ENCODE peak calls at places on chromosome 11, in nine cellular contexts. Z is CD8-positive, alpha-beta T cell; P is HepG2; R is AG10803; I is fibroblast of lung; U is IMR-90; L is tibial artery; A is GM13977; H is progenitor cell of endocrine pancreas. S is an unnamed sample.

GRCh38 chr11:123578778-123579481 is 75.5 kb downstream of the SCN3B start:
- DNase-seq in Z (no peak), P (no peak), R (no peak), I (no peak), U (no peak), L (no peak), A (no peak), H (no peak), S (no peak)

GRCh38 chr11:1772270-1773130 is 8.8 kb upstream of the CTSD start:
- DNase-seq in Z (peak), P (no peak), R (peak), I (peak), U (peak), L (peak), A (peak), H (no peak), S (peak)

GRCh38 chr11:118910309-118911112 is 15.2 kb downstream of the BCL9L start:
- DNase-seq in Z (peak), P (peak), R (peak), I (peak), U (peak), L (peak), A (no peak), H (peak), S (peak)

GRCh38 chr11:69353696-69354544 is 60.0 kb downstream of the MYEOV start:
- DNase-seq in Z (no peak), P (no peak), R (no peak), I (no peak), U (no peak), L (peak), A (no peak), H (no peak), S (no peak)

GRCh38 chr11:88102595-88102929 is 72.7 kb downstream of the RAB38 start:
- DNase-seq in Z (no peak), P (no peak), R (no peak), I (no peak), U (no peak), L (no peak), A (no peak), H (no peak), S (no peak)

GRCh38 chr11:122108192-122108799 is 7.7 kb downstream of the BLID start:
- DNase-seq in Z (no peak), P (peak), R (no peak), I (no peak), U (peak), L (no peak), A (peak), H (no peak), S (no peak)

GRCh38 chr11:12430912-12431311 is 53.5 kb downstream of the PARVA start:
- DNase-seq in Z (no peak), P (peak), R (peak), I (peak), U (peak), L (peak), A (no peak), H (no peak), S (no peak)

GRCh38 chr11:94638902-94639373 is 71.8 kb downstream of the PIWIL4 start:
- DNase-seq in Z (no peak), P (no peak), R (no peak), I (no peak), U (peak), L (no peak), A (no peak), H (no peak), S (no peak)

GRCh38 chr11:129249923-129250322 is 57.8 kb upstream of the ARHGAP32 start:
- DNase-seq in Z (no peak), P (no peak), R (peak), I (peak), U (no peak), L (no peak), A (no peak), H (no peak), S (no peak)

GRCh38 chr11:119721129-119722120 is 7.6 kb downstream of the NECTIN1 start:
- DNase-seq in Z (no peak), P (peak), R (peak), I (peak), U (no peak), L (no peak), A (no peak), H (no peak), S (no peak)

GRCh38 chr11:5369793-5370192 is 13.8 kb upstream of the OR51M1 start:
- DNase-seq in Z (no peak), P (no peak), R (peak), I (no peak), U (peak), L (no peak), A (peak), H (no peak), S (no peak)

GRCh38 chr11:16812274-16812673 is 73.8 kb downstream of the C11orf58 start:
- DNase-seq in Z (no peak), P (peak), R (no peak), I (no peak), U (no peak), L (peak), A (no peak), H (no peak), S (no peak)

GRCh38 chr11:44348114-44348513 is 38.2 kb upstream of the ALX4 start:
- DNase-seq in Z (no peak), P (no peak), R (no peak), I (no peak), U (no peak), L (no peak), A (no peak), H (no peak), S (no peak)

GRCh38 chr11:16981651-16982194 is 32.5 kb downstream of the PLEKHA7 start:
- DNase-seq in Z (no peak), P (peak), R (peak), I (peak), U (peak), L (peak), A (no peak), H (peak), S (peak)

GRCh38 chr11:45392154-45392553 is 106.0 kb upstream of the SYT13 start:
- DNase-seq in Z (no peak), P (no peak), R (no peak), I (no peak), U (no peak), L (no peak), A (no peak), H (no peak), S (no peak)

GRCh38 chr11:89457190-89457589 is 34.0 kb downstream of the NOX4 start:
- DNase-seq in Z (no peak), P (no peak), R (no peak), I (no peak), U (no peak), L (no peak), A (no peak), H (no peak), S (no peak)

GRCh38 chr11:113197456-113197855 is 116.9 kb upstream of the TTC12 start:
- DNase-seq in Z (no peak), P (no peak), R (peak), I (no peak), U (no peak), L (no peak), A (no peak), H (no peak), S (no peak)

DNA sequence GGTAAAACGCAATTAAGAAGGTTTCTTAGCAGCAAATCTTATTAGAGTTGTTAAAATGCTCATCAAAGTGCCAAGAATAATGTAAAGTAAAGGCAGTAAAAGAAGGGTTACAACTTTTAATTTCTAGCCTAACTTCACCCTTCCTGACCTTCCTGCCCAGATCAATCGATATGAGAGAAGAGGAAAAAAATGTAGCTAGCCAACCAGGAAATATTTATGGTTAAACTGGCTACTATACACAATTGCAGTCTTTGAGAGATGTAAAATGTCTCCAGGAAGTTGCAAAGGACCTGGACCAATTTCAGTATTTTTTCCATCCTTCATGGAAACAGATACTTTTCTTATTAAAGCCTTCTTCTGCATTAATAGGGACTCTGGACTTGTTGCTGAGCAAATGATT is 141.8 kb upstream of the CCDC90B start:
- DNase-seq in Z (no peak), P (no peak), R (no peak), I (no peak), U (no peak), L (no peak), A (no peak), H (no peak), S (no peak)
- TF ChIP-seq CTCF in Z (no peak), P (no peak), R (no peak), I (no peak), U (no peak), L (no peak), A (no peak), H (no peak), S (no peak)

GRCh38 chr11:116553482-116553881 is 219.3 kb downstream of the BUD13 start:
- DNase-seq in Z (no peak), P (no peak), R (no peak), I (no peak), U (no peak), L (no peak), A (no peak), H (no peak), S (no peak)
- TF ChIP-seq CTCF in Z (no peak), P (peak), R (no peak), I (no peak), U (no peak), L (no peak), A (no peak), H (peak), S (no peak)

GRCh38 chr11:29518389-29519174 is 498.2 kb downstream of the KCNA4 start:
- DNase-seq in Z (no peak), P (no peak), R (no peak), I (no peak), U (no peak), L (no peak), A (no peak), H (no peak), S (no peak)
- TF ChIP-seq CTCF in Z (no peak), P (no peak), R (no peak), I (no peak), U (peak), L (no peak), A (peak), H (no peak), S (no peak)

DNA sequence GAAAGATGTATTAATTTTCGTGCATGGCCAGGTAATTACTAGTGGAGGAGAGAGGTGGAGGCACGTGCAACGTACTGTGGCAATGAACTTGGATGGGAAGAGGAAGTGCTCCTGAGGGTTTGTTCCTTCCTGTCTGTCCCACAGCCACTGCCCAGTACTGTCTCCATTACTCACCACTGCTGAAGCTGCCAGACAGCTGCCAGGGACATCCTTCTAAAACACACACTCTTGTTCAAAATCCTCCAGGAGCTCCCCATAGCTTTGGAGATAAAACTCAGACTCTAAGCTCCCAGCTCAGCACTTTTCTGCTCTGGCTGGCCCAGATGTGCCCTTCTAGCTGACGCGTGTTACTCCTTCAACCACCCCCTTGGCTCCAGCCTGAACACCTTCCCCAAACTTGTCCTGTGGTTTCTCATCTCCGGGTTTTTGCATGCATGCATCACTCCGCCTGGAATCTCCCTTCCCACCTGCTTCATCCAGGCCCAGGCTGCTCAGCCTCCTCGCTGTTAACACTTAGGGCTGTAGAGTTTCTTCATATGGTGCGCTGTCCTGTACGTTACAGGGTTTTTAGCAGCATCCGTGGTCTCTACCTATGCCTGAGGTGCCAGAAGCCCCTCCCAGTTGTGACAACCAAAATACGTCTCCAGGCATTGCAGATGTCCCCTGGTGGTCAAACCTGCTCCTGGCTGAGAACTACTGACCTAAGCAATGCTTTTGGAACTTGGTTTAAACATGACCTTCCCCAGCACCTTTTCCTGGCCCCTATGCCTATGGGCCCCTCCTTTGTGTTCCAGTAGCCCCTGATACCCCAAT is 69.5 kb downstream of the C11orf91 start:
- DNase-seq in Z (no peak), P (no peak), R (peak), I (no peak), U (no peak), L (no peak), A (no peak), H (no peak), S (no peak)
- TF ChIP-seq CTCF in Z (no peak), P (no peak), R (no peak), I (no peak), U (no peak), L (no peak), A (no peak), H (no peak), S (no peak)